ENCODE peak calls at places on chromosomes 16 and 17, in five cellular contexts. N is effector memory CD4-positive, alpha-beta T cell; Z is fibroblast of pulmonary artery; X is MM.1S; A is naive B cell. F is an unnamed sample.
A peak's percentile ranks its signal among the peaks of the same experiment; 100 is the strongest.

GRCh38 chr16:82756283-82756599 is 129.5 kb downstream of the CDH13 start:
- DNase-seq in Z (peak; percentile 36), X (no peak), N (no peak), A (no peak), F (peak; percentile 78)

GRCh38 chr16:57480127-57480753 is 6.1 kb downstream of the DOK4 start:
- DNase-seq in X (no peak), A (no peak), N (no peak), Z (peak; percentile 79), F (peak; percentile 13)

GRCh38 chr16:11016993-11017392 is 72.6 kb downstream of the CLEC16A start:
- DNase-seq in N (no peak), Z (peak; percentile 70), X (no peak), A (no peak), F (peak; percentile 58)

GRCh38 chr17:75909812-75910274 is 5.2 kb upstream of the MRPL38 start:
- DNase-seq in N (no peak), Z (no peak), A (no peak), X (no peak), F (peak; percentile 13)

GRCh38 chr17:44279586-44280344 is 11.8 kb upstream of the SLC4A1 start:
- DNase-seq in N (peak; percentile 9), X (peak; percentile 92), Z (peak; percentile 85), A (no peak), F (peak; percentile 91)

GRCh38 chr17:75875182-75875939 is 3.0 kb downstream of the TRIM47 start:
- DNase-seq in Z (no peak), A (no peak), X (no peak), N (no peak), F (no peak)

GRCh38 chr17:74368341-74369152 is 1.2 kb downstream of the GPR142 start:
- DNase-seq in A (peak; percentile 53), X (peak; percentile 69), Z (peak; percentile 63), N (peak; percentile 51), F (peak; percentile 35)

GRCh38 chr16:30958164-30959083 is 870 bp downstream of the SETD1A start:
- DNase-seq in Z (peak; percentile 51), X (peak; percentile 41), N (no peak), A (no peak), F (peak; percentile 43)

GRCh38 chr17:18261146-18261515 is 669 bp downstream of the MIEF2 start:
- DNase-seq in A (peak; percentile 12), N (no peak), Z (peak; percentile 26), X (peak; percentile 57), F (peak; percentile 44)

GRCh38 chr17:67245694-67246397 is 850 bp upstream of the HELZ start:
- DNase-seq in Z (no peak), X (no peak), N (peak; percentile 44), A (peak; percentile 37), F (no peak)

GRCh38 chr16:55392701-55393100 is 68.7 kb downstream of the IRX6 start:
- DNase-seq in A (no peak), X (no peak), N (no peak), Z (no peak), F (no peak)

GRCh38 chr16:68082596-68083238 is 2.5 kb upstream of the NFATC3 start:
- DNase-seq in A (no peak), X (no peak), N (no peak), Z (no peak), F (no peak)

GRCh38 chr17:61413654-61414133 is 14.1 kb downstream of the TBX2 start:
- DNase-seq in N (no peak), X (no peak), Z (no peak), A (no peak), F (no peak)

GRCh38 chr17:46995841-46996571 is 17.0 kb upstream of the RPRML start:
- DNase-seq in A (no peak), N (no peak), Z (peak; percentile 67), X (no peak), F (peak; percentile 59)

F was measured in IMR-90.